ENCODE peak calls at places on chromosomes 2 and 18, in nine cellular contexts. U is right cardiac atrium, H is heart left ventricle, D is SJSA1, M is PC-3, W is tibial nerve, X is A549, L is OCI-LY7, K is cardiac muscle cell. A is an unnamed sample.

GRCh38 chr2:215361876-215362561 is 50.2 kb downstream of the ATIC start:
- DNase-seq in U (no peak), H (no peak), D (no peak), M (no peak), W (no peak), X (no peak), L (no peak), K (no peak), A (no peak)

GRCh38 chr2:68908392-68908970 is 37.3 kb upstream of the BMP10 start:
- DNase-seq in U (peak; percentile 92), H (peak; percentile 69), D (no peak), M (peak; percentile 98), W (peak; percentile 33), X (peak; percentile 57), L (peak; percentile 98), K (no peak), A (peak; percentile 94)

GRCh38 chr18:68520406-68521075 is 194.4 kb downstream of the TMX3 start:
- DNase-seq in U (no peak), H (no peak), D (no peak), M (peak; percentile 76), W (no peak), X (no peak), L (no peak), K (no peak), A (peak; percentile 75)

GRCh38 chr2:43077876-43078275 is 148.5 kb downstream of the ZFP36L2 start:
- DNase-seq in U (no peak), H (no peak), D (no peak), M (no peak), W (no peak), X (no peak), L (no peak), K (no peak), A (no peak)

GRCh38 chr2:148814143-148814852 is 60.7 kb upstream of the KIF5C start:
- DNase-seq in U (no peak), H (no peak), D (no peak), M (peak; percentile 76), W (no peak), X (no peak), L (no peak), K (no peak), A (peak; percentile 57)

GRCh38 chr2:178825183-178825582 is 18.0 kb upstream of the TTN start:
- DNase-seq in U (no peak), H (no peak), D (no peak), M (peak; percentile 62), W (no peak), X (no peak), L (no peak), K (no peak), A (peak; percentile 79)

GRCh38 chr2:192886636-192887035 is 691.9 kb upstream of the TMEFF2 start:
- DNase-seq in U (no peak), H (no peak), D (no peak), M (peak; percentile 16), W (no peak), X (no peak), L (no peak), K (no peak), A (no peak)

GRCh38 chr2:44215827-44216226 is 47.2 kb downstream of the PPM1B start:
- DNase-seq in U (no peak), H (no peak), D (no peak), M (no peak), W (no peak), X (no peak), L (no peak), K (no peak), A (no peak)

GRCh38 chr2:105665480-105665879 is 79.2 kb upstream of the NCK2 start:
- DNase-seq in U (no peak), H (no peak), D (no peak), M (no peak), W (no peak), X (no peak), L (no peak), K (no peak), A (no peak)

GRCh38 chr2:42777883-42778805 is 14.2 kb upstream of the OXER1 start:
- DNase-seq in U (no peak), H (no peak), D (no peak), M (no peak), W (no peak), X (no peak), L (peak; percentile 18), K (no peak), A (peak; percentile 6)

GRCh38 chr2:64359176-64359891 is 94.6 kb upstream of the LGALSL start:
- DNase-seq in U (no peak), H (no peak), D (no peak), M (no peak), W (no peak), X (no peak), L (peak; percentile 79), K (no peak), A (peak; percentile 68)

GRCh38 chr2:127355407-127356008 is 32.3 kb downstream of the MAP3K2 start:
- DNase-seq in U (no peak), H (no peak), D (no peak), M (peak; percentile 64), W (no peak), X (no peak), L (peak; percentile 42), K (no peak), A (no peak)

GRCh38 chr2:188984680-188985079 is 10.5 kb downstream of the COL3A1 start:
- DNase-seq in U (no peak), H (peak; percentile 29), D (no peak), M (peak; percentile 19), W (no peak), X (no peak), L (no peak), K (no peak), A (peak; percentile 96)

GRCh38 chr2:188986839-188987238 is 12.7 kb downstream of the COL3A1 start:
- DNase-seq in U (no peak), H (no peak), D (no peak), M (no peak), W (no peak), X (no peak), L (no peak), K (no peak), A (peak; percentile 81)

GRCh38 chr2:188979730-188980123 is 5.6 kb downstream of the COL3A1 start:
- DNase-seq in U (no peak), H (no peak), D (no peak), M (no peak), W (no peak), X (no peak), L (no peak), K (no peak), A (no peak)

GRCh38 chr2:188984126-188984525 is 10.0 kb downstream of the COL3A1 start:
- DNase-seq in U (no peak), H (no peak), D (no peak), M (peak; percentile 46), W (no peak), X (no peak), L (no peak), K (no peak), A (peak; percentile 58)

GRCh38 chr2:188983427-188984101 is 9.4 kb downstream of the COL3A1 start:
- DNase-seq in U (no peak), H (no peak), D (no peak), M (peak; percentile 72), W (no peak), X (no peak), L (peak; percentile 3), K (peak; percentile 23), A (peak; percentile 81)
- H3K4me3 ChIP-seq in U (no peak overlapping the region), H (no peak overlapping the region), D (no peak overlapping the region), M (no peak overlapping the region), W (no peak overlapping the region), X (no peak overlapping the region), L (no peak overlapping the region), K (no peak overlapping the region), A (no peak overlapping the region)

GRCh38 chr2:218745559-218746469 is 35.2 kb downstream of the TTLL4 start:
- DNase-seq in U (peak; percentile 94), H (peak; percentile 86), D (no peak), M (peak; percentile 22), W (peak; percentile 76), X (no peak), L (no peak), K (no peak), A (peak; percentile 33)

GRCh38 chr2:218745160-218745558 is 34.5 kb downstream of the TTLL4 start:
- DNase-seq in U (no peak), H (peak; percentile 44), D (no peak), M (no peak), W (no peak), X (no peak), L (no peak), K (no peak), A (no peak)

GRCh38 chr2:218746960-218747359 is 35.0 kb upstream of the CYP27A1 start:
- DNase-seq in U (peak; percentile 61), H (peak; percentile 63), D (no peak), M (no peak), W (no peak), X (no peak), L (no peak), K (no peak), A (no peak)

GRCh38 chr2:218744615-218745014 is 34.0 kb downstream of the TTLL4 start:
- DNase-seq in U (no peak), H (no peak), D (no peak), M (no peak), W (no peak), X (no peak), L (no peak), K (no peak), A (no peak)

DNA sequence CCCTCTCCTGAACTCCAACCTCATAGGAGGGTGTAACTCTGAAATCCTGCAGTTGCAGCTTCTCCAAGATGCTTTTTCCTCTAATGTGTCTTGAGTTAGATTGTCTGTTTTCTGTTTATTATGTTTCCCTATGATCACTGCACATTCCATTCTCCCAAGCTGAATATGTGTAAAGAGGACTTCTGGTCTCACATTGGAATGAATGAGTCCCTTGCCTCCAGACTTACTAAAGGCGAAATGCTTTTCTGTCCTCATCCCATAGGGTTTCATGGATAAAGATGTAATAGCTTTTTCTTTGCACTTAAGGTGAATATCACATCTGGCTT is 35.5 kb upstream of the CYP27A1 start:
- DNase-seq in U (no peak), H (no peak), D (no peak), M (no peak), W (no peak), X (no peak), L (no peak), K (no peak), A (no peak)
- H3K4me1 ChIP-seq in U (peaks cover 4% of the 10 kb centered on the region), H (no peaks in the 10 kb centered on the region), D (no peaks in the 10 kb centered on the region), M (no peaks in the 10 kb centered on the region), W (peaks cover 34% of the 10 kb centered on the region), X (peaks cover 5% of the 10 kb centered on the region), L (no peaks in the 10 kb centered on the region), K (no peaks in the 10 kb centered on the region), A (peaks cover 8% of the 10 kb centered on the region)

GRCh38 chr2:175166216-175166824 is 1.7 kb downstream of the ATF2 start:
- DNase-seq in U (no peak), H (no peak), D (no peak), M (no peak), W (no peak), X (no peak), L (no peak), K (no peak), A (no peak)
- H3K4me3 ChIP-seq in U (peak overlapping the region; percentile 71), H (peak overlapping the region; percentile 94), D (peak overlapping the region; percentile 81), M (peak overlapping the region; percentile 81), W (peak overlapping the region; percentile 96), X (peak overlapping the region; percentile 95), L (peak overlapping the region; percentile 99), K (peak overlapping the region; percentile 83), A (peak overlapping the region; percentile 99)

DNA sequence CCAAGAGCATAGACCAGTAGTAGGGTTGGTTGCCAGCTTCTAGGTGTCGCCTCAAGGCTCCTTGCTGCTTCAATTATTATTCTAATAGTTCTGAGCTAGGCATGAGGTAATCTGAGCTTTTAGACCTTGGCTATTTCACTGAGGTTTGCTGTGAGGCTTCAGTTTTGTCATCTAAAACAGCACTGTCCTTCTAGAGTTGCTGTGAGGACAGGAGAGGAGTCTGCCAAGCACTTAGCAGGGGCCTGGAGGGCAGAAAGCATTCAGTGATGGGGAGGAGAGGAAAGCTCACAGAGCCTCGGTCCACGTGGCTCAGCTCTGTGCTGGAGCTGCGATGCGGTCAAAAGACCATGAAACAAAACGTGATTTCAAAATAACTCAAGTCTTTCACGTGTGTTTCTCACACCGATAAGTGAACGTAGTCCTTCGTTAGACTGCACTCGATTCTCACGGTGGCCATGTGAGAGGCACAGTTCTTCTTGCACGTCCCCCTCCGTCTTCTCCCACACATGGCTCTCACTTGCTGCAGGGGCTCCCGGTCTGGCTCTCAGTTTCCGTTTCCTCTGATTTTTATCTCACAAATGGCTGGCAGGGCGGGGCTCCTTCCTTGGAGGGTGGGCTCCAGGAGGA is 113.7 kb downstream of the B3GNT2 start:
- DNase-seq in U (peak; percentile 49), H (peak; percentile 38), D (no peak), M (no peak), W (no peak), X (no peak), L (no peak), K (no peak), A (no peak)
- H3K4me1 ChIP-seq in U (peaks cover 24% of the 10 kb centered on the region), H (peaks cover 6% of the 10 kb centered on the region), D (no peaks in the 10 kb centered on the region), M (peaks cover 35% of the 10 kb centered on the region), W (no peaks in the 10 kb centered on the region), X (peaks cover 10% of the 10 kb centered on the region), L (peaks cover 54% of the 10 kb centered on the region), K (peaks cover 31% of the 10 kb centered on the region), A (peaks cover 15% of the 10 kb centered on the region)